ENCODE peak calls at places on chromosomes 16 and 17, in five cellular contexts. One of them, this sample, is unnamed.

GRCh38 chr17:46026815-46027125 is 27.7 kb downstream of the STH start:
- DNase-seq in activated CD4-positive, alpha-beta T cell treated with anti-CD3 and anti-CD28 coated beads, Interleukin-2, amount 50 U/mL, for 48 hours: no peak
- DNase-seq in NB4: peak; percentile 40
- DNase-seq in stimulated activated CD4-positive, alpha-beta T cell treated with anti-CD3 and anti-CD28 coated beads, Interleukin-2, amount 100 ng/mL, for 48 hours: no peak
- DNase-seq in BJ: no peak
- DNase-seq in this sample: peak; percentile 63

GRCh38 chr16:48536600-48537200 is 73.3 kb downstream of the N4BP1 start:
- DNase-seq in activated CD4-positive, alpha-beta T cell treated with anti-CD3 and anti-CD28 coated beads, Interleukin-2, amount 50 U/mL, for 48 hours: no peak
- DNase-seq in NB4: peak; percentile 41
- DNase-seq in stimulated activated CD4-positive, alpha-beta T cell treated with anti-CD3 and anti-CD28 coated beads, Interleukin-2, amount 100 ng/mL, for 48 hours: no peak
- DNase-seq in BJ: no peak
- DNase-seq in this sample: no peak

GRCh38 chr16:11560701-11561439 is 25.8 kb downstream of the LITAF start:
- DNase-seq in activated CD4-positive, alpha-beta T cell treated with anti-CD3 and anti-CD28 coated beads, Interleukin-2, amount 50 U/mL, for 48 hours: peak; percentile 57
- DNase-seq in NB4: no peak
- DNase-seq in stimulated activated CD4-positive, alpha-beta T cell treated with anti-CD3 and anti-CD28 coated beads, Interleukin-2, amount 100 ng/mL, for 48 hours: no peak
- DNase-seq in BJ: peak; percentile 54
- DNase-seq in this sample: no peak

GRCh38 chr16:30104090-30104489 is 8.1 kb upstream of the YPEL3 start:
- DNase-seq in activated CD4-positive, alpha-beta T cell treated with anti-CD3 and anti-CD28 coated beads, Interleukin-2, amount 50 U/mL, for 48 hours: no peak
- DNase-seq in NB4: no peak
- DNase-seq in stimulated activated CD4-positive, alpha-beta T cell treated with anti-CD3 and anti-CD28 coated beads, Interleukin-2, amount 100 ng/mL, for 48 hours: no peak
- DNase-seq in BJ: no peak
- DNase-seq in this sample: no peak

GRCh38 chr17:6509295-6509771 is 47.0 kb downstream of the PITPNM3 start:
- DNase-seq in activated CD4-positive, alpha-beta T cell treated with anti-CD3 and anti-CD28 coated beads, Interleukin-2, amount 50 U/mL, for 48 hours: no peak
- DNase-seq in NB4: no peak
- DNase-seq in stimulated activated CD4-positive, alpha-beta T cell treated with anti-CD3 and anti-CD28 coated beads, Interleukin-2, amount 100 ng/mL, for 48 hours: no peak
- DNase-seq in BJ: no peak
- DNase-seq in this sample: no peak

GRCh38 chr17:61496174-61496956 is 44.1 kb downstream of the TBX4 start:
- DNase-seq in activated CD4-positive, alpha-beta T cell treated with anti-CD3 and anti-CD28 coated beads, Interleukin-2, amount 50 U/mL, for 48 hours: no peak
- DNase-seq in NB4: no peak
- DNase-seq in stimulated activated CD4-positive, alpha-beta T cell treated with anti-CD3 and anti-CD28 coated beads, Interleukin-2, amount 100 ng/mL, for 48 hours: no peak
- DNase-seq in BJ: no peak
- DNase-seq in this sample: no peak

GRCh38 chr17:40121191-40121885 is 433 bp upstream of the MSL1 start:
- DNase-seq in activated CD4-positive, alpha-beta T cell treated with anti-CD3 and anti-CD28 coated beads, Interleukin-2, amount 50 U/mL, for 48 hours: no peak
- DNase-seq in NB4: no peak
- DNase-seq in stimulated activated CD4-positive, alpha-beta T cell treated with anti-CD3 and anti-CD28 coated beads, Interleukin-2, amount 100 ng/mL, for 48 hours: no peak
- DNase-seq in BJ: no peak
- DNase-seq in this sample: no peak

GRCh38 chr16:50781043-50781442 is 39.2 kb downstream of the CYLD start:
- DNase-seq in activated CD4-positive, alpha-beta T cell treated with anti-CD3 and anti-CD28 coated beads, Interleukin-2, amount 50 U/mL, for 48 hours: no peak
- DNase-seq in NB4: peak; percentile 9
- DNase-seq in stimulated activated CD4-positive, alpha-beta T cell treated with anti-CD3 and anti-CD28 coated beads, Interleukin-2, amount 100 ng/mL, for 48 hours: no peak
- DNase-seq in BJ: no peak
- DNase-seq in this sample: no peak

GRCh38 chr16:86775401-86775985 is 197.1 kb downstream of the FOXL1 start:
- DNase-seq in activated CD4-positive, alpha-beta T cell treated with anti-CD3 and anti-CD28 coated beads, Interleukin-2, amount 50 U/mL, for 48 hours: no peak
- DNase-seq in NB4: no peak
- DNase-seq in stimulated activated CD4-positive, alpha-beta T cell treated with anti-CD3 and anti-CD28 coated beads, Interleukin-2, amount 100 ng/mL, for 48 hours: no peak
- DNase-seq in BJ: no peak
- DNase-seq in this sample: no peak

GRCh38 chr16:430904-431303 is 5.5 kb downstream of the RAB11FIP3 start:
- DNase-seq in activated CD4-positive, alpha-beta T cell treated with anti-CD3 and anti-CD28 coated beads, Interleukin-2, amount 50 U/mL, for 48 hours: no peak
- DNase-seq in NB4: no peak
- DNase-seq in stimulated activated CD4-positive, alpha-beta T cell treated with anti-CD3 and anti-CD28 coated beads, Interleukin-2, amount 100 ng/mL, for 48 hours: no peak
- DNase-seq in BJ: no peak
- DNase-seq in this sample: no peak

GRCh38 chr17:7502987-7503386 is 18.8 kb downstream of the POLR2A start:
- DNase-seq in activated CD4-positive, alpha-beta T cell treated with anti-CD3 and anti-CD28 coated beads, Interleukin-2, amount 50 U/mL, for 48 hours: no peak
- DNase-seq in NB4: no peak
- DNase-seq in stimulated activated CD4-positive, alpha-beta T cell treated with anti-CD3 and anti-CD28 coated beads, Interleukin-2, amount 100 ng/mL, for 48 hours: no peak
- DNase-seq in BJ: no peak
- DNase-seq in this sample: no peak

GRCh38 chr16:1990336-1991134 is 765 bp downstream of the SYNGR3 start:
- DNase-seq in activated CD4-positive, alpha-beta T cell treated with anti-CD3 and anti-CD28 coated beads, Interleukin-2, amount 50 U/mL, for 48 hours: peak; percentile 55
- DNase-seq in NB4: no peak
- DNase-seq in stimulated activated CD4-positive, alpha-beta T cell treated with anti-CD3 and anti-CD28 coated beads, Interleukin-2, amount 100 ng/mL, for 48 hours: no peak
- DNase-seq in BJ: no peak
- DNase-seq in this sample: no peak

This sample was measured in MV-4-11.